ENCODE peak calls at places on chromosomes 13 and 19, in nine cellular contexts. A is AG04449; U is stimulated activated CD8-positive, alpha-beta memory T cell treated with anti-CD3 and anti-CD28 coated beads, Interleukin-4, amount 100 ng/mL, for 1 hour; Y is substantia nigra; Z is PC-3; M is T1000; O is COR-L47; G is non-pigmented ciliary epithelial cell; D is body of pancreas. B is an unnamed sample.

GRCh38 chr19:29480507-29480906 is 45.3 kb upstream of the VSTM2B start:
- DNase-seq in G (no peak), Y (no peak), A (no peak), U (no peak), M (no peak), O (no peak), D (no peak), Z (no peak), B (no peak)

GRCh38 chr13:32423592-32423991 is 4.3 kb downstream of the N4BP2L1 start:
- DNase-seq in G (no peak), O (no peak), D (no peak), U (no peak), Z (no peak), M (no peak), Y (no peak), A (no peak), B (no peak)

GRCh38 chr19:11018743-11019142 is 57.9 kb downstream of the SMARCA4 start:
- DNase-seq in Z (no peak), U (no peak), M (no peak), Y (no peak), G (no peak), A (no peak), O (no peak), D (no peak), B (no peak)

GRCh38 chr13:113337976-113338375 is 26.0 kb downstream of the GRTP1 start:
- DNase-seq in A (no peak), Y (no peak), G (no peak), U (no peak), D (no peak), O (no peak), M (no peak), Z (no peak), B (no peak)

GRCh38 chr19:43759515-43759914 is 4.8 kb upstream of the SMG9 start:
- DNase-seq in Z (peak), D (no peak), O (no peak), A (no peak), Y (no peak), U (no peak), M (no peak), G (peak), B (no peak)

GRCh38 chr19:42301646-42302204 is at the start of gene PRR19:
- DNase-seq in G (no peak), M (no peak), A (no peak), Y (no peak), O (no peak), D (no peak), Z (no peak), U (no peak), B (no peak)

GRCh38 chr13:114152831-114153371 is 20.5 kb upstream of the RASA3 start:
- DNase-seq in U (no peak), A (no peak), G (no peak), O (no peak), Z (no peak), D (no peak), M (no peak), Y (no peak), B (no peak)

GRCh38 chr13:110014719-110015118 is 228.3 kb upstream of the IRS2 start:
- DNase-seq in G (no peak), M (no peak), Y (no peak), O (peak), Z (peak), A (no peak), D (peak), U (no peak), B (no peak)

GRCh38 chr13:95541308-95541707 is 11.2 kb upstream of the CLDN10 start:
- DNase-seq in O (no peak), U (no peak), M (no peak), Z (no peak), Y (no peak), A (no peak), D (no peak), G (no peak), B (no peak)

GRCh38 chr13:113777311-113778260 is 18.6 kb downstream of the TMEM255B start:
- DNase-seq in Z (no peak), O (no peak), A (no peak), M (peak), G (no peak), U (no peak), Y (no peak), D (no peak), B (no peak)

GRCh38 chr13:91722267-91722884 is 324.0 kb downstream of the GPC5 start:
- DNase-seq in G (no peak), O (peak), D (no peak), Y (no peak), Z (peak), A (no peak), U (no peak), M (no peak), B (no peak)

GRCh38 chr19:13103961-13104847 is 1.5 kb upstream of the LYL1 start:
- DNase-seq in U (peak), A (no peak), Y (peak), Z (peak), G (no peak), D (no peak), M (no peak), O (no peak), B (peak)

GRCh38 chr13:107992542-107992941 is 222.8 kb downstream of the LIG4 start:
- DNase-seq in A (no peak), O (no peak), D (no peak), Y (no peak), U (no peak), G (no peak), M (no peak), Z (peak), B (no peak)

GRCh38 chr13:49499889-49500660 is 4.3 kb downstream of the PHF11 start:
- DNase-seq in U (no peak), D (no peak), Y (no peak), Z (peak), M (no peak), O (no peak), G (peak), A (peak), B (no peak)

GRCh38 chr13:34201050-34201913 is 383.3 kb downstream of the RFC3 start:
- DNase-seq in G (peak), O (no peak), M (no peak), U (no peak), Y (no peak), Z (peak), A (peak), D (no peak), B (no peak)

GRCh38 chr13:22569830-22570229 is 610.9 kb upstream of the SGCG start:
- DNase-seq in O (peak), M (no peak), Z (no peak), Y (no peak), U (no peak), D (no peak), G (no peak), A (no peak), B (no peak)

GRCh38 chr19:12985049-12985776 is 10.1 kb upstream of the NFIX start:
- DNase-seq in O (peak), Y (peak), D (peak), M (no peak), G (no peak), Z (no peak), U (peak), A (no peak), B (no peak)

GRCh38 chr19:20422616-20423205 is 142.9 kb downstream of the ZNF737 start:
- DNase-seq in Z (no peak), M (no peak), G (no peak), O (no peak), A (no peak), U (no peak), Y (no peak), D (no peak), B (no peak)

GRCh38 chr19:41218249-41218614 is 791 bp upstream of the AXL start:
- DNase-seq in O (no peak), U (no peak), G (no peak), Y (no peak), D (no peak), M (no peak), Z (no peak), A (no peak), B (no peak)

GRCh38 chr13:99425485-99426341 is 75.6 kb upstream of the TM9SF2 start:
- DNase-seq in O (no peak), Y (no peak), D (no peak), U (no peak), G (no peak), M (no peak), A (no peak), Z (no peak), B (peak)

GRCh38 chr13:36998624-36999041 is 507 bp downstream of the ALG5 start:
- DNase-seq in M (no peak), Y (peak), A (no peak), G (no peak), U (peak), Z (no peak), D (peak), O (no peak), B (no peak)

GRCh38 chr19:2578391-2578826 is 102.5 kb downstream of the GADD45B start:
- DNase-seq in A (peak), O (no peak), U (no peak), Z (peak), D (peak), Y (no peak), G (no peak), M (peak), B (no peak)

GRCh38 chr13:29959086-29959485 is 108.7 kb upstream of the UBL3 start:
- DNase-seq in Z (no peak), D (no peak), Y (no peak), G (no peak), O (no peak), M (no peak), U (no peak), A (no peak), B (no peak)

GRCh38 chr13:79593121-79593520 is 112.2 kb downstream of the NDFIP2 start:
- DNase-seq in A (no peak), D (no peak), Y (no peak), O (no peak), Z (no peak), U (no peak), G (no peak), M (no peak), B (no peak)

B was measured in esophagus squamous epithelium.